ENCODE peak calls at places on chromosomes 2 and 18, in four cellular contexts. One of them, this sample, is unnamed.

GRCh38 chr18:55349685-55350084 is 238.3 kb downstream of the TCF4 start:
- DNase-seq in HepG2: no peak
- DNase-seq in SK-N-SH: no peak
- DNase-seq in K562: no peak
- DNase-seq in this sample: no peak

GRCh38 chr2:205769494-205769848 is 87.2 kb downstream of the NRP2 start:
- DNase-seq in HepG2: no peak
- DNase-seq in SK-N-SH: no peak
- DNase-seq in K562: no peak
- DNase-seq in this sample: no peak

GRCh38 chr2:20110383-20110782 is 59.0 kb upstream of the LAPTM4A start:
- DNase-seq in HepG2: no peak
- DNase-seq in SK-N-SH: no peak
- DNase-seq in K562: no peak
- DNase-seq in this sample: no peak

GRCh38 chr2:113309655-113310387 is 31.1 kb upstream of the PAX8 start:
- DNase-seq in HepG2: no peak
- DNase-seq in SK-N-SH: no peak
- DNase-seq in K562: no peak
- DNase-seq in this sample: no peak

GRCh38 chr2:59677095-59677609 is 876.3 kb downstream of the BCL11A start:
- DNase-seq in HepG2: no peak
- DNase-seq in SK-N-SH: no peak
- DNase-seq in K562: no peak
- DNase-seq in this sample: no peak

GRCh38 chr18:69817335-69817935 is 130.2 kb downstream of the CD226 start:
- DNase-seq in HepG2: no peak
- DNase-seq in SK-N-SH: no peak
- DNase-seq in K562: no peak
- DNase-seq in this sample: no peak

GRCh38 chr2:66875941-66876462 is 441.1 kb downstream of the MEIS1 start:
- DNase-seq in HepG2: no peak
- DNase-seq in SK-N-SH: no peak
- DNase-seq in K562: no peak
- DNase-seq in this sample: no peak

GRCh38 chr18:79521806-79522205 is 126.1 kb downstream of the NFATC1 start:
- DNase-seq in HepG2: no peak
- DNase-seq in SK-N-SH: no peak
- DNase-seq in K562: no peak
- DNase-seq in this sample: no peak

GRCh38 chr2:225226441-225226840 is 173.1 kb upstream of the NYAP2 start:
- DNase-seq in HepG2: no peak
- DNase-seq in SK-N-SH: no peak
- DNase-seq in K562: no peak
- DNase-seq in this sample: no peak

GRCh38 chr2:223538920-223539440 is 63.2 kb downstream of the SCG2 start:
- DNase-seq in HepG2: no peak
- DNase-seq in SK-N-SH: peak; percentile 27
- DNase-seq in K562: no peak
- DNase-seq in this sample: no peak

GRCh38 chr2:231162036-231162345 is 36.4 kb upstream of the ARMC9 start:
- DNase-seq in HepG2: no peak
- DNase-seq in SK-N-SH: no peak
- DNase-seq in K562: no peak
- DNase-seq in this sample: no peak

GRCh38 chr2:55168221-55169154 is 63.6 kb downstream of the CLHC1 start:
- DNase-seq in HepG2: peak; percentile 70
- DNase-seq in SK-N-SH: peak; percentile 52
- DNase-seq in K562: no peak
- DNase-seq in this sample: no peak

GRCh38 chr2:112045446-112046014 is 9.5 kb upstream of the TMEM87B start:
- DNase-seq in HepG2: no peak
- DNase-seq in SK-N-SH: no peak
- DNase-seq in K562: no peak
- DNase-seq in this sample: no peak

GRCh38 chr2:127415593-127416485 is 2.4 kb upstream of the PROC start:
- DNase-seq in HepG2: no peak
- DNase-seq in SK-N-SH: peak; percentile 90
- DNase-seq in K562: peak; percentile 80
- DNase-seq in this sample: no peak

GRCh38 chr2:165067958-165068612 is 112.8 kb upstream of the SLC38A11 start:
- DNase-seq in HepG2: no peak
- DNase-seq in SK-N-SH: peak; percentile 79
- DNase-seq in K562: no peak
- DNase-seq in this sample: no peak

GRCh38 chr2:57510704-57511103 is 535.9 kb upstream of the VRK2 start:
- DNase-seq in HepG2: no peak
- DNase-seq in SK-N-SH: no peak
- DNase-seq in K562: no peak
- DNase-seq in this sample: no peak

GRCh38 chr2:158619496-158619895 is 162.7 kb downstream of the PKP4 start:
- DNase-seq in HepG2: peak; percentile 70
- DNase-seq in SK-N-SH: no peak
- DNase-seq in K562: no peak
- DNase-seq in this sample: no peak

GRCh38 chr2:184793196-184793595 is 194.9 kb downstream of the ZNF804A start:
- DNase-seq in HepG2: no peak
- DNase-seq in SK-N-SH: no peak
- DNase-seq in K562: no peak
- DNase-seq in this sample: no peak

GRCh38 chr18:62447652-62448051 is 75.2 kb upstream of the ZCCHC2 start:
- DNase-seq in HepG2: no peak
- DNase-seq in SK-N-SH: no peak
- DNase-seq in K562: no peak
- DNase-seq in this sample: no peak

GRCh38 chr2:81171447-81171846 is 866.9 kb upstream of the LRRTM1 start:
- DNase-seq in HepG2: no peak
- DNase-seq in SK-N-SH: no peak
- DNase-seq in K562: no peak
- DNase-seq in this sample: no peak

GRCh38 chr2:127664065-127664894 is 11.1 kb downstream of the LIMS2 start:
- DNase-seq in HepG2: no peak
- DNase-seq in SK-N-SH: no peak
- DNase-seq in K562: no peak
- DNase-seq in this sample: no peak

GRCh38 chr2:170255137-170255536 is 77.2 kb downstream of the MYO3B start:
- DNase-seq in HepG2: no peak
- DNase-seq in SK-N-SH: no peak
- DNase-seq in K562: no peak
- DNase-seq in this sample: no peak

GRCh38 chr2:202514732-202515131 is 120.0 kb upstream of the FAM117B start:
- DNase-seq in HepG2: no peak
- DNase-seq in SK-N-SH: no peak
- DNase-seq in K562: no peak
- DNase-seq in this sample: no peak

GRCh38 chr2:74708883-74709282 is 54.8 kb downstream of the SEMA4F start:
- DNase-seq in HepG2: peak; percentile 35
- DNase-seq in SK-N-SH: no peak
- DNase-seq in K562: no peak
- DNase-seq in this sample: no peak

GRCh38 chr2:236047886-236048540 is 120.2 kb downstream of the GBX2 start:
- DNase-seq in HepG2: peak; percentile 47
- DNase-seq in SK-N-SH: no peak
- DNase-seq in K562: no peak
- DNase-seq in this sample: no peak

GRCh38 chr2:15275341-15275740 is 285.8 kb downstream of the NBAS start:
- DNase-seq in HepG2: peak; percentile 12
- DNase-seq in SK-N-SH: no peak
- DNase-seq in K562: no peak
- DNase-seq in this sample: no peak

GRCh38 chr18:62790836-62791772 is 75.8 kb downstream of the PHLPP1 start:
- DNase-seq in HepG2: no peak
- DNase-seq in SK-N-SH: no peak
- DNase-seq in K562: no peak
- DNase-seq in this sample: no peak

GRCh38 chr2:28544915-28545589 is 49.2 kb downstream of the PLB1 start:
- DNase-seq in HepG2: peak; percentile 85
- DNase-seq in SK-N-SH: no peak
- DNase-seq in K562: no peak
- DNase-seq in this sample: no peak
- TF ChIP-seq ZBTB33 in HepG2: no peak
- TF ChIP-seq ZBTB33 in SK-N-SH: no peak
- TF ChIP-seq ZBTB33 in K562: no peak
- TF ChIP-seq ZBTB33 in this sample: no peak

DNA sequence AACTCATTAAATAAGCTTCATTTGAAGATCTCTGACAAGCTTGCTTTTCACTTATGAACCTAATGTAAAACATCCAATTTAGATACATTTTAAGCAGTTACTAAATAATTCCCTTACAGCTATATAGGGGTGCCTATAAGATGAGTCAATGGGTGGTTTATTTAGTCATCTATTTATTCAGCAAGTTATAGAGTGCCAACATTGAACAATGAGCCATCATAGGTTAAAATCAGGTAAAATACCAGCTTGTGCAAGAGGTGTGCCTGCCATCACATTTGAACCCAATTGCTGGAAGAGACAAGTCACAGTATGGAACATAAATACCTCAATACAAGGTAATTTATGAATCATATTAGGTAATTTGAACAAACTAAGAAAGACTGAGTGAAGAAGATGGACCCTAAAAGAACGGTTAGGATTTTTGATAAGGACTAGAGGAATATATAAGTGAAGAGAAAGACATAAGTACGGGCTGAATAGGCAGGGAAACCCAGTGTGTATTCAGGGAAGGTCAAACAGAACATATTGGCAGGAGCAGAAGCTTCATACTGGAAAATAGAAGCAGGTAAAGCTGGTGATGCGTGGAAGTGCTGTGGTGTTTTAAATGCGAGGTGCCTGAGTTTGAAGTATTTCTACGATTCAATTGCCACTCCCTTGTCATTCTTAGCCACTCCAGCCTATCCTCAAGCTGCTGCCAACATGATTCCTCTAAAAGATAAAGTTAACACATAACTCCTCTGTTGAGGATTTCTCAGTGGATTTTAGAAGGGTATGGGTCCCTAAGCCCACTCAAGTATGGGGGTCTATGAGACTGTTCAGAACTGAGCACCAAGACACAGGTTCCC is 18.9 kb upstream of the STAT4 start:
- DNase-seq in HepG2: no peak
- DNase-seq in SK-N-SH: no peak
- DNase-seq in K562: no peak
- DNase-seq in this sample: no peak
- TF ChIP-seq ZBTB33 in HepG2: no peak
- TF ChIP-seq ZBTB33 in SK-N-SH: no peak
- TF ChIP-seq ZBTB33 in K562: no peak
- TF ChIP-seq ZBTB33 in this sample: no peak

GRCh38 chr2:12826781-12827180 is 110.0 kb downstream of the TRIB2 start:
- DNase-seq in HepG2: no peak
- DNase-seq in SK-N-SH: no peak
- DNase-seq in K562: no peak
- DNase-seq in this sample: no peak

GRCh38 chr2:12821656-12822055 is 104.9 kb downstream of the TRIB2 start:
- DNase-seq in HepG2: no peak
- DNase-seq in SK-N-SH: no peak
- DNase-seq in K562: no peak
- DNase-seq in this sample: no peak

GRCh38 chr2:12827721-12828120 is 111.0 kb downstream of the TRIB2 start:
- DNase-seq in HepG2: no peak
- DNase-seq in SK-N-SH: no peak
- DNase-seq in K562: no peak
- DNase-seq in this sample: no peak

GRCh38 chr2:12824304-12824761 is 107.6 kb downstream of the TRIB2 start:
- DNase-seq in HepG2: no peak
- DNase-seq in SK-N-SH: no peak
- DNase-seq in K562: no peak
- DNase-seq in this sample: no peak

GRCh38 chr2:12824771-12825363 is 108.1 kb downstream of the TRIB2 start:
- DNase-seq in HepG2: no peak
- DNase-seq in SK-N-SH: no peak
- DNase-seq in K562: no peak
- DNase-seq in this sample: no peak
- TF ChIP-seq ZBTB33 in HepG2: no peak
- TF ChIP-seq ZBTB33 in SK-N-SH: no peak
- TF ChIP-seq ZBTB33 in K562: no peak
- TF ChIP-seq ZBTB33 in this sample: no peak

GRCh38 chr2:65057391-65058052 is 1.3 kb downstream of the CEP68 start:
- DNase-seq in HepG2: peak; percentile 27
- DNase-seq in SK-N-SH: no peak
- DNase-seq in K562: no peak
- DNase-seq in this sample: peak; percentile 76
- TF ChIP-seq ZBTB33 in HepG2: no peak
- TF ChIP-seq ZBTB33 in SK-N-SH: no peak
- TF ChIP-seq ZBTB33 in K562: no peak
- TF ChIP-seq ZBTB33 in this sample: no peak

DNA sequence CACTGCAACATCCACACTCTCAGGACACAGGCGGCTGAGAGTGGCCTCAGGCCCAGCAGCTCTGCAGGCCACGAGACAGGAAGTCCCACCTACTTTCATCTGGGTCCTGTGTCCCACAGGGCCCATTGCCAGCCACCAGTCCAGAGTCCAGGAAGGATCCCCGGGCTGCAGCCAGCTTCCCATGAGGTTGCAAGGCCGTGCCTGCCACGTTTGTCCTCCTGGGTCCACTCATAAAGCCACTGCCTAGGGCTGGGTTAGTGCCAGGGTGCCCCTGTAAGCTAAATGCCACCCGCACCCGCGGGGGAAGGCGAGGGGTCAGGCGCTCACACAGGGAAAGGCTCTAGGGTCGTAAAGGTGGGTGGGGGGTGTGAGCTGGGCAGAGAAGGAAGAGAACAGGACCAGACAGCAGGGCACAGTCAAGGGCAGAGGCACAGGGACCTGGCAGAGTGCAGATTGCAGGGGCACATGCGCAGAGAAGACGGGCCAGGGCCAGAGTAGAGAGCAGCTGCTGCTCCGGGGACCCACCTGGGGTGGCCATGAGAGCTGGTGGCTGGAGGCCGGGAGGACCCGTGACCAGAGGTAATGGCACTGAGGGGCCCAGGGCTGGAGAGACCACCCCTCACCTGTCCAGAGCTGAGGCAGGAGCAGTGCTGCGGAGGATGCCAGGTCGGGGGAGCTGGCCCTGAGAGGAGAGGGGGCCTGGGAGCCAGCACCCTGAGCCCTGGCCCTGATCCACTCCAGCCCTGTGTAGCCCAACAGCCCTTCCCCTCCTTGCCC is 8.0 kb downstream of the AGXT start:
- DNase-seq in HepG2: peak; percentile 94
- DNase-seq in SK-N-SH: peak; percentile 42
- DNase-seq in K562: no peak
- DNase-seq in this sample: no peak
- TF ChIP-seq ZBTB33 in HepG2: peak; percentile 71
- TF ChIP-seq ZBTB33 in SK-N-SH: no peak
- TF ChIP-seq ZBTB33 in K562: no peak
- TF ChIP-seq ZBTB33 in this sample: no peak

This sample was measured in GM12878.